ENCODE peak calls at places on chromosomes 5 and 9, in ten cellular contexts. One of them, this sample, is unnamed.
A peak's percentile ranks its signal among the peaks of the same experiment; 100 is the strongest.

GRCh38 chr5:133075572-133076536 is 24.0 kb downstream of the HSPA4 start:
- DNase-seq in ovary: no peak
- DNase-seq in colonic mucosa: no peak
- DNase-seq in uterus: no peak
- DNase-seq in left ventricle myocardium inferior: no peak
- DNase-seq in kidney: no peak
- DNase-seq in posterior cingulate gyrus: no peak
- DNase-seq in esophagus squamous epithelium: no peak
- DNase-seq in GM04504: peak; percentile 28
- DNase-seq in nephron progenitor cell: no peak
- DNase-seq in this sample: no peak

GRCh38 chr5:133245191-133246052 is 193.6 kb downstream of the HSPA4 start:
- DNase-seq in kidney: no peak
- DNase-seq in posterior cingulate gyrus: peak; percentile 77
- DNase-seq in ovary: no peak
- DNase-seq in GM04504: peak; percentile 46
- DNase-seq in left ventricle myocardium inferior: no peak
- DNase-seq in nephron progenitor cell: no peak
- DNase-seq in colonic mucosa: no peak
- DNase-seq in uterus: no peak
- DNase-seq in esophagus squamous epithelium: no peak
- DNase-seq in this sample: no peak

GRCh38 chr5:116300016-116300601 is 215.3 kb downstream of the COMMD10 start:
- DNase-seq in nephron progenitor cell: no peak
- DNase-seq in uterus: no peak
- DNase-seq in colonic mucosa: no peak
- DNase-seq in esophagus squamous epithelium: no peak
- DNase-seq in posterior cingulate gyrus: no peak
- DNase-seq in ovary: no peak
- DNase-seq in left ventricle myocardium inferior: no peak
- DNase-seq in GM04504: peak; percentile 7
- DNase-seq in kidney: no peak
- DNase-seq in this sample: no peak

GRCh38 chr5:145811834-145812625 is 23.1 kb downstream of the PRELID2 start:
- DNase-seq in left ventricle myocardium inferior: no peak
- DNase-seq in uterus: no peak
- DNase-seq in kidney: no peak
- DNase-seq in nephron progenitor cell: no peak
- DNase-seq in colonic mucosa: no peak
- DNase-seq in esophagus squamous epithelium: no peak
- DNase-seq in ovary: no peak
- DNase-seq in posterior cingulate gyrus: no peak
- DNase-seq in GM04504: peak; percentile 32
- DNase-seq in this sample: no peak

GRCh38 chr9:20980713-20981481 is 50.5 kb downstream of the HACD4 start:
- DNase-seq in posterior cingulate gyrus: no peak
- DNase-seq in colonic mucosa: no peak
- DNase-seq in nephron progenitor cell: peak; percentile 6
- DNase-seq in ovary: no peak
- DNase-seq in uterus: no peak
- DNase-seq in esophagus squamous epithelium: no peak
- DNase-seq in kidney: no peak
- DNase-seq in GM04504: peak; percentile 80
- DNase-seq in left ventricle myocardium inferior: no peak
- DNase-seq in this sample: no peak

GRCh38 chr9:134623408-134624066 is 18.1 kb upstream of the COL5A1 start:
- DNase-seq in kidney: peak; percentile 59
- DNase-seq in left ventricle myocardium inferior: no peak
- DNase-seq in uterus: peak; percentile 11
- DNase-seq in nephron progenitor cell: no peak
- DNase-seq in colonic mucosa: no peak
- DNase-seq in posterior cingulate gyrus: peak; percentile 48
- DNase-seq in esophagus squamous epithelium: no peak
- DNase-seq in GM04504: no peak
- DNase-seq in ovary: peak; percentile 26
- DNase-seq in this sample: peak; percentile 35

GRCh38 chr5:54514269-54514668 is 3.3 kb upstream of the SNX18 start:
- DNase-seq in ovary: no peak
- DNase-seq in posterior cingulate gyrus: no peak
- DNase-seq in uterus: no peak
- DNase-seq in nephron progenitor cell: peak; percentile 27
- DNase-seq in left ventricle myocardium inferior: no peak
- DNase-seq in colonic mucosa: no peak
- DNase-seq in GM04504: no peak
- DNase-seq in esophagus squamous epithelium: no peak
- DNase-seq in kidney: no peak
- DNase-seq in this sample: no peak

GRCh38 chr9:6080154-6080716 is 64.8 kb upstream of the RANBP6 start:
- DNase-seq in uterus: peak; percentile 89
- DNase-seq in colonic mucosa: peak; percentile 90
- DNase-seq in left ventricle myocardium inferior: peak; percentile 81
- DNase-seq in kidney: peak; percentile 96
- DNase-seq in ovary: peak; percentile 90
- DNase-seq in nephron progenitor cell: peak; percentile 88
- DNase-seq in GM04504: peak; percentile 60
- DNase-seq in posterior cingulate gyrus: peak; percentile 93
- DNase-seq in esophagus squamous epithelium: peak; percentile 45
- DNase-seq in this sample: peak; percentile 91

GRCh38 chr9:91039125-91039834 is 237.7 kb downstream of the SYK start:
- DNase-seq in GM04504: no peak
- DNase-seq in left ventricle myocardium inferior: no peak
- DNase-seq in posterior cingulate gyrus: no peak
- DNase-seq in colonic mucosa: no peak
- DNase-seq in kidney: peak; percentile 52
- DNase-seq in esophagus squamous epithelium: no peak
- DNase-seq in ovary: no peak
- DNase-seq in uterus: peak; percentile 12
- DNase-seq in nephron progenitor cell: no peak
- DNase-seq in this sample: no peak

GRCh38 chr5:151084363-151084762 is 3.5 kb upstream of the TNIP1 start:
- DNase-seq in uterus: no peak
- DNase-seq in kidney: no peak
- DNase-seq in GM04504: no peak
- DNase-seq in left ventricle myocardium inferior: no peak
- DNase-seq in ovary: no peak
- DNase-seq in esophagus squamous epithelium: no peak
- DNase-seq in posterior cingulate gyrus: no peak
- DNase-seq in colonic mucosa: no peak
- DNase-seq in nephron progenitor cell: no peak
- DNase-seq in this sample: no peak

GRCh38 chr5:103624748-103625147 is 62.2 kb upstream of the NUDT12 start:
- DNase-seq in uterus: no peak
- DNase-seq in nephron progenitor cell: no peak
- DNase-seq in esophagus squamous epithelium: no peak
- DNase-seq in colonic mucosa: no peak
- DNase-seq in posterior cingulate gyrus: no peak
- DNase-seq in kidney: no peak
- DNase-seq in GM04504: no peak
- DNase-seq in left ventricle myocardium inferior: no peak
- DNase-seq in ovary: no peak
- DNase-seq in this sample: no peak

GRCh38 chr9:17031546-17031945 is 103.3 kb upstream of the CNTLN start:
- DNase-seq in nephron progenitor cell: no peak
- DNase-seq in GM04504: no peak
- DNase-seq in uterus: no peak
- DNase-seq in ovary: no peak
- DNase-seq in posterior cingulate gyrus: no peak
- DNase-seq in esophagus squamous epithelium: no peak
- DNase-seq in left ventricle myocardium inferior: no peak
- DNase-seq in colonic mucosa: no peak
- DNase-seq in kidney: no peak
- DNase-seq in this sample: no peak

GRCh38 chr9:126203313-126203712 is 123.3 kb upstream of the MVB12B start:
- DNase-seq in left ventricle myocardium inferior: no peak
- DNase-seq in ovary: no peak
- DNase-seq in uterus: no peak
- DNase-seq in colonic mucosa: no peak
- DNase-seq in GM04504: no peak
- DNase-seq in posterior cingulate gyrus: no peak
- DNase-seq in nephron progenitor cell: no peak
- DNase-seq in kidney: no peak
- DNase-seq in esophagus squamous epithelium: no peak
- DNase-seq in this sample: no peak

GRCh38 chr5:56147106-56147505 is 86.0 kb downstream of the ANKRD55 start:
- DNase-seq in kidney: no peak
- DNase-seq in colonic mucosa: no peak
- DNase-seq in esophagus squamous epithelium: no peak
- DNase-seq in ovary: no peak
- DNase-seq in uterus: no peak
- DNase-seq in posterior cingulate gyrus: no peak
- DNase-seq in nephron progenitor cell: no peak
- DNase-seq in GM04504: no peak
- DNase-seq in left ventricle myocardium inferior: no peak
- DNase-seq in this sample: no peak

GRCh38 chr5:8912106-8912505 is 633.8 kb downstream of the SEMA5A start:
- DNase-seq in GM04504: no peak
- DNase-seq in nephron progenitor cell: no peak
- DNase-seq in left ventricle myocardium inferior: no peak
- DNase-seq in colonic mucosa: no peak
- DNase-seq in esophagus squamous epithelium: no peak
- DNase-seq in kidney: no peak
- DNase-seq in posterior cingulate gyrus: no peak
- DNase-seq in ovary: no peak
- DNase-seq in uterus: no peak
- DNase-seq in this sample: no peak

GRCh38 chr5:37665272-37665671 is 174.6 kb downstream of the GDNF start:
- DNase-seq in colonic mucosa: no peak
- DNase-seq in uterus: no peak
- DNase-seq in kidney: no peak
- DNase-seq in esophagus squamous epithelium: no peak
- DNase-seq in left ventricle myocardium inferior: no peak
- DNase-seq in posterior cingulate gyrus: no peak
- DNase-seq in GM04504: peak; percentile 9
- DNase-seq in nephron progenitor cell: no peak
- DNase-seq in ovary: no peak
- DNase-seq in this sample: no peak

GRCh38 chr9:93126151-93126781 is 7.8 kb downstream of the NINJ1 start:
- DNase-seq in colonic mucosa: no peak
- DNase-seq in uterus: peak; percentile 25
- DNase-seq in nephron progenitor cell: no peak
- DNase-seq in esophagus squamous epithelium: no peak
- DNase-seq in kidney: peak; percentile 71
- DNase-seq in GM04504: no peak
- DNase-seq in left ventricle myocardium inferior: peak; percentile 16
- DNase-seq in ovary: peak; percentile 39
- DNase-seq in posterior cingulate gyrus: peak; percentile 63
- DNase-seq in this sample: peak; percentile 61

GRCh38 chr5:102910240-102911226 is 155.4 kb downstream of the PAM start:
- DNase-seq in kidney: no peak
- DNase-seq in nephron progenitor cell: no peak
- DNase-seq in colonic mucosa: no peak
- DNase-seq in posterior cingulate gyrus: peak; percentile 51
- DNase-seq in GM04504: no peak
- DNase-seq in left ventricle myocardium inferior: no peak
- DNase-seq in uterus: no peak
- DNase-seq in ovary: no peak
- DNase-seq in esophagus squamous epithelium: no peak
- DNase-seq in this sample: no peak

GRCh38 chr9:97502222-97502983 is 937 bp downstream of the TMOD1 start:
- DNase-seq in left ventricle myocardium inferior: peak; percentile 36
- DNase-seq in colonic mucosa: no peak
- DNase-seq in esophagus squamous epithelium: no peak
- DNase-seq in ovary: no peak
- DNase-seq in GM04504: no peak
- DNase-seq in kidney: peak; percentile 72
- DNase-seq in nephron progenitor cell: peak; percentile 8
- DNase-seq in uterus: no peak
- DNase-seq in posterior cingulate gyrus: peak; percentile 77
- DNase-seq in this sample: peak; percentile 68

GRCh38 chr5:104859437-104859836 is 1296.8 kb upstream of the NUDT12 start:
- DNase-seq in esophagus squamous epithelium: no peak
- DNase-seq in GM04504: no peak
- DNase-seq in colonic mucosa: no peak
- DNase-seq in uterus: no peak
- DNase-seq in nephron progenitor cell: no peak
- DNase-seq in left ventricle myocardium inferior: no peak
- DNase-seq in kidney: no peak
- DNase-seq in ovary: no peak
- DNase-seq in posterior cingulate gyrus: no peak
- DNase-seq in this sample: no peak